ENCODE peak calls at places on chromosome 1, in eight cellular contexts. One of them, this sample, is unnamed.

GRCh38 chr1:9612162-9612845 is 23.6 kb downstream of the TMEM201 start:
- DNase-seq in IMR-90: no peak
- DNase-seq in suprapubic skin: no peak
- DNase-seq in tibial nerve: no peak
- DNase-seq in esophagus squamous epithelium: no peak
- DNase-seq in ovary: no peak
- DNase-seq in H1: no peak
- DNase-seq in transverse colon: no peak
- DNase-seq in this sample: no peak

GRCh38 chr1:115217150-115218033 is 120.7 kb downstream of the NGF start:
- DNase-seq in suprapubic skin: no peak
- DNase-seq in H1: no peak
- DNase-seq in IMR-90: no peak
- DNase-seq in tibial nerve: peak; percentile 10
- DNase-seq in transverse colon: no peak
- DNase-seq in ovary: no peak
- DNase-seq in esophagus squamous epithelium: no peak
- DNase-seq in this sample: no peak

GRCh38 chr1:87941292-87941946 is 612.7 kb downstream of the LMO4 start:
- DNase-seq in tibial nerve: no peak
- DNase-seq in suprapubic skin: no peak
- DNase-seq in ovary: no peak
- DNase-seq in transverse colon: no peak
- DNase-seq in esophagus squamous epithelium: no peak
- DNase-seq in H1: no peak
- DNase-seq in IMR-90: no peak
- DNase-seq in this sample: no peak

GRCh38 chr1:14320518-14320917 is 278.0 kb upstream of the KAZN start:
- DNase-seq in tibial nerve: no peak
- DNase-seq in H1: no peak
- DNase-seq in IMR-90: peak; percentile 23
- DNase-seq in transverse colon: no peak
- DNase-seq in esophagus squamous epithelium: no peak
- DNase-seq in suprapubic skin: no peak
- DNase-seq in ovary: no peak
- DNase-seq in this sample: no peak

GRCh38 chr1:20281801-20282200 is 8.9 kb upstream of the VWA5B1 start:
- DNase-seq in ovary: no peak
- DNase-seq in transverse colon: no peak
- DNase-seq in IMR-90: peak; percentile 66
- DNase-seq in tibial nerve: no peak
- DNase-seq in suprapubic skin: no peak
- DNase-seq in H1: no peak
- DNase-seq in esophagus squamous epithelium: no peak
- DNase-seq in this sample: no peak

GRCh38 chr1:243391355-243391754 is 135.5 kb downstream of the SDCCAG8 start:
- DNase-seq in ovary: no peak
- DNase-seq in tibial nerve: no peak
- DNase-seq in IMR-90: no peak
- DNase-seq in esophagus squamous epithelium: no peak
- DNase-seq in suprapubic skin: no peak
- DNase-seq in transverse colon: no peak
- DNase-seq in H1: no peak
- DNase-seq in this sample: no peak

GRCh38 chr1:1921901-1922753 is 3.0 kb upstream of the TMEM52 start:
- DNase-seq in suprapubic skin: no peak
- DNase-seq in transverse colon: peak; percentile 8
- DNase-seq in tibial nerve: no peak
- DNase-seq in IMR-90: no peak
- DNase-seq in esophagus squamous epithelium: no peak
- DNase-seq in H1: no peak
- DNase-seq in ovary: no peak
- DNase-seq in this sample: no peak

GRCh38 chr1:39759436-39759726 is 11.8 kb downstream of the OXCT2 start:
- DNase-seq in tibial nerve: no peak
- DNase-seq in ovary: no peak
- DNase-seq in H1: no peak
- DNase-seq in IMR-90: no peak
- DNase-seq in transverse colon: no peak
- DNase-seq in esophagus squamous epithelium: no peak
- DNase-seq in suprapubic skin: no peak
- DNase-seq in this sample: no peak

GRCh38 chr1:25504706-25505560 is 38.5 kb upstream of the LDLRAP1 start:
- DNase-seq in suprapubic skin: no peak
- DNase-seq in tibial nerve: no peak
- DNase-seq in transverse colon: no peak
- DNase-seq in esophagus squamous epithelium: no peak
- DNase-seq in ovary: no peak
- DNase-seq in IMR-90: peak; percentile 39
- DNase-seq in H1: peak; percentile 45
- DNase-seq in this sample: peak; percentile 60

GRCh38 chr1:79005945-79006344 is 585 bp downstream of the ADGRL4 start:
- DNase-seq in esophagus squamous epithelium: no peak
- DNase-seq in tibial nerve: no peak
- DNase-seq in suprapubic skin: no peak
- DNase-seq in IMR-90: peak; percentile 31
- DNase-seq in transverse colon: no peak
- DNase-seq in H1: no peak
- DNase-seq in ovary: no peak
- DNase-seq in this sample: no peak

GRCh38 chr1:116673935-116674630 is 6.5 kb upstream of the IGSF3 start:
- DNase-seq in suprapubic skin: no peak
- DNase-seq in transverse colon: no peak
- DNase-seq in esophagus squamous epithelium: no peak
- DNase-seq in tibial nerve: no peak
- DNase-seq in ovary: no peak
- DNase-seq in IMR-90: no peak
- DNase-seq in H1: no peak
- DNase-seq in this sample: no peak

GRCh38 chr1:197787056-197787455 is 11.8 kb upstream of the DENND1B start:
- DNase-seq in H1: no peak
- DNase-seq in ovary: no peak
- DNase-seq in esophagus squamous epithelium: no peak
- DNase-seq in IMR-90: peak; percentile 81
- DNase-seq in transverse colon: no peak
- DNase-seq in suprapubic skin: no peak
- DNase-seq in tibial nerve: no peak
- DNase-seq in this sample: no peak

GRCh38 chr1:240491156-240491555 is 120.8 kb downstream of the GREM2 start:
- DNase-seq in tibial nerve: no peak
- DNase-seq in H1: no peak
- DNase-seq in IMR-90: peak; percentile 80
- DNase-seq in suprapubic skin: no peak
- DNase-seq in ovary: no peak
- DNase-seq in transverse colon: no peak
- DNase-seq in esophagus squamous epithelium: no peak
- DNase-seq in this sample: no peak

GRCh38 chr1:2864203-2864905 is 62.9 kb upstream of the TTC34 start:
- DNase-seq in esophagus squamous epithelium: no peak
- DNase-seq in ovary: no peak
- DNase-seq in IMR-90: no peak
- DNase-seq in H1: no peak
- DNase-seq in transverse colon: no peak
- DNase-seq in tibial nerve: no peak
- DNase-seq in suprapubic skin: no peak
- DNase-seq in this sample: no peak

GRCh38 chr1:2786329-2787162 is 14.9 kb downstream of the TTC34 start:
- DNase-seq in ovary: peak; percentile 7
- DNase-seq in esophagus squamous epithelium: no peak
- DNase-seq in transverse colon: peak; percentile 57
- DNase-seq in IMR-90: no peak
- DNase-seq in suprapubic skin: peak; percentile 80
- DNase-seq in tibial nerve: peak; percentile 12
- DNase-seq in H1: peak; percentile 53
- DNase-seq in this sample: no peak

GRCh38 chr1:93816970-93817738 is 61.9 kb downstream of the DNTTIP2 start:
- DNase-seq in IMR-90: peak; percentile 85
- DNase-seq in suprapubic skin: no peak
- DNase-seq in H1: no peak
- DNase-seq in esophagus squamous epithelium: no peak
- DNase-seq in ovary: no peak
- DNase-seq in transverse colon: no peak
- DNase-seq in tibial nerve: no peak
- DNase-seq in this sample: no peak

GRCh38 chr1:200153277-200154055 is 126.0 kb downstream of the NR5A2 start:
- DNase-seq in transverse colon: no peak
- DNase-seq in IMR-90: no peak
- DNase-seq in esophagus squamous epithelium: no peak
- DNase-seq in tibial nerve: no peak
- DNase-seq in ovary: no peak
- DNase-seq in suprapubic skin: no peak
- DNase-seq in H1: no peak
- DNase-seq in this sample: no peak

GRCh38 chr1:14468751-14469150 is 129.7 kb upstream of the KAZN start:
- DNase-seq in H1: no peak
- DNase-seq in IMR-90: no peak
- DNase-seq in suprapubic skin: no peak
- DNase-seq in tibial nerve: no peak
- DNase-seq in ovary: no peak
- DNase-seq in transverse colon: no peak
- DNase-seq in esophagus squamous epithelium: no peak
- DNase-seq in this sample: no peak

GRCh38 chr1:58250587-58250948 is 296.0 kb downstream of the OMA1 start:
- DNase-seq in suprapubic skin: no peak
- DNase-seq in H1: no peak
- DNase-seq in tibial nerve: no peak
- DNase-seq in ovary: no peak
- DNase-seq in esophagus squamous epithelium: no peak
- DNase-seq in IMR-90: no peak
- DNase-seq in transverse colon: no peak
- DNase-seq in this sample: no peak

GRCh38 chr1:27488523-27489138 is 1.3 kb downstream of the WASF2 start:
- DNase-seq in transverse colon: no peak
- DNase-seq in ovary: no peak
- DNase-seq in tibial nerve: no peak
- DNase-seq in IMR-90: peak; percentile 33
- DNase-seq in H1: no peak
- DNase-seq in suprapubic skin: no peak
- DNase-seq in esophagus squamous epithelium: no peak
- DNase-seq in this sample: no peak

GRCh38 chr1:167171286-167171929 is 49.3 kb upstream of the POU2F1 start:
- DNase-seq in suprapubic skin: no peak
- DNase-seq in ovary: no peak
- DNase-seq in H1: no peak
- DNase-seq in IMR-90: no peak
- DNase-seq in transverse colon: no peak
- DNase-seq in tibial nerve: no peak
- DNase-seq in esophagus squamous epithelium: no peak
- DNase-seq in this sample: no peak

GRCh38 chr1:176699821-176700220 is 236.8 kb downstream of the PAPPA2 start:
- DNase-seq in transverse colon: no peak
- DNase-seq in suprapubic skin: no peak
- DNase-seq in IMR-90: no peak
- DNase-seq in ovary: no peak
- DNase-seq in tibial nerve: no peak
- DNase-seq in H1: no peak
- DNase-seq in esophagus squamous epithelium: no peak
- DNase-seq in this sample: no peak
- TF ChIP-seq POLR2A in transverse colon: no peak
- TF ChIP-seq POLR2A in suprapubic skin: no peak
- TF ChIP-seq POLR2A in IMR-90: no peak
- TF ChIP-seq POLR2A in ovary: no peak
- TF ChIP-seq POLR2A in tibial nerve: no peak
- TF ChIP-seq POLR2A in H1: no peak
- TF ChIP-seq POLR2A in esophagus squamous epithelium: no peak
- TF ChIP-seq POLR2A in this sample: no peak

DNA sequence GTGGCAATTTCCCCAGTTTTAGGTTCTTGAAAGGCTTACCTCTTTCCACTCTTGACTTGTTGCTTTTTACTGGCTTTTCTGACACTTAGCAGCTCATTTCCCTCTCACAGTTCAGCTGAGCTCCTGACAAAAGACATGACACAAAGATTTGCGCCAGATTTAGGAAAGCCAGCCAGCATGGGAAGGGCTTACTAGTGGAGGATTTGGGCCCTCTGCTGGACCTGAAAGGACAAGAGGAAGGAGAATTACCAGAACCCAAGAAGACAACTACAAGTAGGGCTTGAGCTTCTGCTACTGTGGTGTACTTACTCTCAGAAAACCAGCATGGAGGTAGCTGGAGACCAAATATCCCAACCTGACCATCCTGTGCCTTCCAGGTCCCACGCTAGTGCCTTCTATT is 784.5 kb downstream of the BRINP3 start:
- DNase-seq in IMR-90: no peak
- DNase-seq in ovary: no peak
- DNase-seq in suprapubic skin: no peak
- DNase-seq in esophagus squamous epithelium: no peak
- DNase-seq in H1: no peak
- DNase-seq in tibial nerve: no peak
- DNase-seq in transverse colon: no peak
- DNase-seq in this sample: no peak
- TF ChIP-seq CTCF in IMR-90: no peak
- TF ChIP-seq CTCF in ovary: no peak
- TF ChIP-seq CTCF in suprapubic skin: no peak
- TF ChIP-seq CTCF in esophagus squamous epithelium: no peak
- TF ChIP-seq CTCF in H1: no peak
- TF ChIP-seq CTCF in tibial nerve: no peak
- TF ChIP-seq CTCF in transverse colon: no peak
- TF ChIP-seq CTCF in this sample: no peak

GRCh38 chr1:170664828-170665617 is 1.1 kb downstream of the PRRX1 start:
- DNase-seq in ovary: peak; percentile 48
- DNase-seq in esophagus squamous epithelium: no peak
- DNase-seq in IMR-90: peak; percentile 61
- DNase-seq in tibial nerve: no peak
- DNase-seq in suprapubic skin: no peak
- DNase-seq in H1: no peak
- DNase-seq in transverse colon: peak; percentile 34
- DNase-seq in this sample: no peak
- H3K4me3 ChIP-seq in ovary: peak overlapping the region; percentile 78
- H3K4me3 ChIP-seq in esophagus squamous epithelium: peak overlapping the region; percentile 66
- H3K4me3 ChIP-seq in IMR-90: peak overlapping the region; percentile 88
- H3K4me3 ChIP-seq in tibial nerve: peak overlapping the region; percentile 39
- H3K4me3 ChIP-seq in suprapubic skin: peak overlapping the region; percentile 59
- H3K4me3 ChIP-seq in H1: peak overlapping the region; percentile 40
- H3K4me3 ChIP-seq in transverse colon: peak overlapping the region; percentile 60
- H3K4me3 ChIP-seq in this sample: peak overlapping the region; percentile 65

GRCh38 chr1:17567582-17567981 is 28.1 kb downstream of the ARHGEF10L start:
- DNase-seq in transverse colon: no peak
- DNase-seq in IMR-90: peak; percentile 64
- DNase-seq in tibial nerve: no peak
- DNase-seq in esophagus squamous epithelium: no peak
- DNase-seq in suprapubic skin: no peak
- DNase-seq in H1: no peak
- DNase-seq in ovary: peak; percentile 76
- DNase-seq in this sample: no peak

GRCh38 chr1:17566892-17567291 is 27.4 kb downstream of the ARHGEF10L start:
- DNase-seq in suprapubic skin: no peak
- DNase-seq in H1: no peak
- DNase-seq in esophagus squamous epithelium: no peak
- DNase-seq in tibial nerve: no peak
- DNase-seq in transverse colon: no peak
- DNase-seq in IMR-90: no peak
- DNase-seq in ovary: no peak
- DNase-seq in this sample: no peak

GRCh38 chr1:17570228-17570627 is 30.7 kb downstream of the ARHGEF10L start:
- DNase-seq in tibial nerve: no peak
- DNase-seq in suprapubic skin: no peak
- DNase-seq in transverse colon: no peak
- DNase-seq in H1: no peak
- DNase-seq in ovary: no peak
- DNase-seq in IMR-90: no peak
- DNase-seq in esophagus squamous epithelium: no peak
- DNase-seq in this sample: no peak

GRCh38 chr1:17568014-17568413 is 28.5 kb downstream of the ARHGEF10L start:
- DNase-seq in transverse colon: no peak
- DNase-seq in esophagus squamous epithelium: no peak
- DNase-seq in IMR-90: no peak
- DNase-seq in tibial nerve: no peak
- DNase-seq in suprapubic skin: no peak
- DNase-seq in ovary: no peak
- DNase-seq in H1: no peak
- DNase-seq in this sample: no peak

GRCh38 chr1:17569200-17570139 is 30.0 kb downstream of the ARHGEF10L start:
- DNase-seq in IMR-90: peak; percentile 84
- DNase-seq in ovary: peak; percentile 92
- DNase-seq in esophagus squamous epithelium: no peak
- DNase-seq in transverse colon: peak; percentile 73
- DNase-seq in tibial nerve: peak; percentile 93
- DNase-seq in suprapubic skin: peak; percentile 91
- DNase-seq in H1: no peak
- DNase-seq in this sample: peak; percentile 89
- TF ChIP-seq POLR2A in IMR-90: peak; percentile 24
- TF ChIP-seq POLR2A in ovary: peak; percentile 18
- TF ChIP-seq POLR2A in esophagus squamous epithelium: no peak
- TF ChIP-seq POLR2A in transverse colon: no peak
- TF ChIP-seq POLR2A in tibial nerve: peak; percentile 20
- TF ChIP-seq POLR2A in suprapubic skin: no peak
- TF ChIP-seq POLR2A in H1: no peak
- TF ChIP-seq POLR2A in this sample: no peak